ENCODE peak calls at places on chromosomes 7 and 10, in five cellular contexts. L, K, S, W and B are unnamed samples.
A peak's percentile ranks its signal among the peaks of the same experiment; 100 is the strongest.

GRCh38 chr7:144957998-144958397 is 122.1 kb upstream of the TPK1 start:
- DNase-seq in S (no peak), W (no peak), K (no peak), L (no peak), B (no peak)

GRCh38 chr7:8283968-8284367 is 22.0 kb upstream of the ICA1 start:
- DNase-seq in W (no peak), L (peak; percentile 53), K (no peak), S (no peak), B (no peak)

GRCh38 chr10:93383562-93383981 is 98.6 kb downstream of the MYOF start:
- DNase-seq in S (no peak), L (no peak), W (no peak), K (no peak), B (no peak)

GRCh38 chr7:30750574-30751256 is 1.2 kb upstream of the INMT start:
- DNase-seq in W (peak; percentile 96), K (no peak), S (peak; percentile 77), L (peak; percentile 85), B (no peak)

GRCh38 chr7:107471292-107472070 is 1.6 kb downstream of the GPR22 start:
- DNase-seq in K (no peak), L (no peak), S (no peak), W (no peak), B (no peak)

GRCh38 chr7:150988230-150989226 is 2.3 kb upstream of the NOS3 start:
- DNase-seq in L (peak; percentile 75), S (no peak), K (peak; percentile 76), W (peak; percentile 94), B (peak; percentile 51)

GRCh38 chr7:24492576-24492975 is 80.7 kb upstream of the PALS2 start:
- DNase-seq in W (no peak), K (no peak), L (no peak), S (no peak), B (no peak)

GRCh38 chr7:138001529-138002095 is at the start of gene CREB3L2:
- DNase-seq in S (peak; percentile 81), L (peak; percentile 79), W (peak; percentile 65), K (peak; percentile 75), B (peak; percentile 57)

GRCh38 chr7:21193895-21194294 is 234.0 kb upstream of the SP4 start:
- DNase-seq in W (no peak), L (no peak), S (no peak), K (no peak), B (no peak)

GRCh38 chr7:155965010-155965409 is 152.7 kb upstream of the SHH start:
- DNase-seq in S (no peak), W (no peak), L (no peak), K (no peak), B (no peak)

GRCh38 chr7:27945356-27945755 is 205.4 kb downstream of the TAX1BP1 start:
- DNase-seq in S (no peak), L (no peak), W (no peak), K (no peak), B (no peak)

GRCh38 chr10:1243486-1244182 is 187.4 kb downstream of the WDR37 start:
- DNase-seq in K (no peak), S (no peak), L (no peak), W (no peak), B (no peak)

GRCh38 chr7:68420342-68420750 is 1177.9 kb upstream of the AUTS2 start:
- DNase-seq in W (no peak), S (no peak), K (no peak), L (peak; percentile 49), B (no peak)

GRCh38 chr7:46215987-46216567 is 295.0 kb upstream of the IGFBP3 start:
- DNase-seq in L (peak; percentile 48), S (peak; percentile 69), K (peak; percentile 16), W (no peak), B (no peak)

GRCh38 chr7:10483671-10484070 is 490.0 kb upstream of the PHF14 start:
- DNase-seq in K (no peak), L (no peak), W (no peak), S (no peak), B (no peak)

GRCh38 chr7:87225696-87226095 is 6.2 kb upstream of the TMEM243 start:
- DNase-seq in W (no peak), K (no peak), S (no peak), L (no peak), B (no peak)

GRCh38 chr10:78397796-78398195 is 364.1 kb downstream of the RPS24 start:
- DNase-seq in W (no peak), L (no peak), S (no peak), K (no peak), B (no peak)

GRCh38 chr10:52617346-52617745 is 155.2 kb downstream of the MBL2 start:
- DNase-seq in K (no peak), S (no peak), W (no peak), L (no peak), B (no peak)

GRCh38 chr7:68619476-68619875 is 978.8 kb upstream of the AUTS2 start:
- DNase-seq in S (no peak), W (no peak), K (no peak), L (no peak), B (no peak)

GRCh38 chr7:83153419-83153818 is 9.3 kb downstream of the PCLO start:
- DNase-seq in W (no peak), K (no peak), L (no peak), S (no peak), B (no peak)

GRCh38 chr10:98344589-98345038 is 70.4 kb downstream of the PYROXD2 start:
- DNase-seq in L (peak; percentile 90), S (peak; percentile 89), W (no peak), K (no peak), B (no peak)

GRCh38 chr7:121395494-121395960 is 581 bp downstream of the FAM3C start:
- DNase-seq in W (peak; percentile 48), K (peak; percentile 36), L (no peak), S (peak; percentile 65), B (no peak)

GRCh38 chr10:110820321-110820814 is 51.4 kb upstream of the PDCD4 start:
- DNase-seq in L (peak; percentile 73), W (peak; percentile 11), K (no peak), S (no peak), B (no peak)

GRCh38 chr7:108002726-108003590 is at the start of gene LAMB1:
- DNase-seq in K (peak; percentile 62), L (peak; percentile 90), W (peak; percentile 76), S (peak; percentile 87), B (no peak)

GRCh38 chr7:138768251-138768650 is 29.5 kb upstream of the TMEM213 start:
- DNase-seq in K (peak; percentile 93), L (no peak), S (no peak), W (peak; percentile 6), B (no peak)

GRCh38 chr10:118953999-118954398 is 75.5 kb upstream of the NANOS1 start:
- DNase-seq in S (no peak), W (no peak), K (no peak), L (no peak), B (no peak)

GRCh38 chr7:25926891-25927625 is 224.9 kb upstream of the NFE2L3 start:
- DNase-seq in S (no peak), W (no peak), L (no peak), K (no peak), B (no peak)

GRCh38 chr7:143054621-143055020 is 2.5 kb downstream of the OR6V1 start:
- DNase-seq in L (no peak), S (no peak), W (no peak), K (no peak), B (no peak)

GRCh38 chr10:102578782-102579181 is 65.5 kb upstream of the TRIM8 start:
- DNase-seq in S (no peak), L (no peak), W (peak; percentile 80), K (no peak), B (no peak)

GRCh38 chr7:82050134-82050533 is 280.3 kb upstream of the HGF start:
- DNase-seq in K (peak; percentile 40), S (no peak), W (peak; percentile 24), L (no peak), B (no peak)

GRCh38 chr7:45682836-45683555 is 108.8 kb downstream of the ADCY1 start:
- DNase-seq in S (peak; percentile 23), W (no peak), K (no peak), L (no peak), B (no peak)

GRCh38 chr10:59387951-59388431 is 25.6 kb upstream of the FAM13C start:
- DNase-seq in K (no peak), W (no peak), L (no peak), S (no peak), B (no peak)

GRCh38 chr10:60480865-60481563 is 91.3 kb upstream of the ANK3 start:
- DNase-seq in K (no peak), S (no peak), L (no peak), W (no peak), B (no peak)

GRCh38 chr7:1901431-1902210 is 231.5 kb downstream of the ELFN1 start:
- DNase-seq in K (no peak), S (no peak), L (peak; percentile 19), W (no peak), B (no peak)

GRCh38 chr10:3775671-3776551 is 9.1 kb downstream of the KLF6 start:
- DNase-seq in L (no peak), S (no peak), K (peak; percentile 47), W (no peak), B (no peak)